ENCODE peak calls at places on chromosomes 12 and 14, in five cellular contexts. F is dermis blood vessel endothelial cell, U is adrenal gland, Q is neural progenitor cell, L is A549. Z is an unnamed sample.

GRCh38 chr12:5514545-5514944 is 82.6 kb downstream of the NTF3 start:
- DNase-seq in F (no peak), U (no peak), Q (no peak), L (no peak), Z (no peak)

GRCh38 chr12:122843472-122843871 is 8.2 kb downstream of the HIP1R start:
- DNase-seq in F (no peak), U (peak), Q (no peak), L (no peak), Z (no peak)

GRCh38 chr14:59570122-59570521 is 6.5 kb downstream of the CCDC175 start:
- DNase-seq in F (no peak), U (no peak), Q (no peak), L (no peak), Z (no peak)

GRCh38 chr12:122067966-122068365 is 10.6 kb upstream of the MLXIP start:
- DNase-seq in F (peak), U (peak), Q (no peak), L (no peak), Z (peak)

GRCh38 chr14:25537846-25538455 is 488.0 kb upstream of the STXBP6 start:
- DNase-seq in F (no peak), U (peak), Q (peak), L (no peak), Z (peak)

GRCh38 chr14:104688755-104689619 is at the start of gene INF2:
- DNase-seq in F (peak), U (peak), Q (peak), L (peak), Z (peak)

GRCh38 chr14:75831971-75832370 is 149.8 kb downstream of the TGFB3 start:
- DNase-seq in F (no peak), U (no peak), Q (no peak), L (no peak), Z (no peak)

GRCh38 chr12:48998497-48999353 is 450 bp downstream of the DDN start:
- DNase-seq in F (peak), U (peak), Q (peak), L (no peak), Z (no peak)

GRCh38 chr12:107207931-107208515 is 114.7 kb upstream of the CRY1 start:
- DNase-seq in F (no peak), U (no peak), Q (no peak), L (no peak), Z (no peak)

GRCh38 chr12:116317986-116318737 is 40.7 kb upstream of the MED13L start:
- DNase-seq in F (no peak), U (no peak), Q (no peak), L (no peak), Z (no peak)

GRCh38 chr14:93262446-93262845 is 55.4 kb downstream of the UBR7 start:
- DNase-seq in F (no peak), U (no peak), Q (no peak), L (no peak), Z (no peak)

GRCh38 chr14:105249175-105250007 is 1.1 kb downstream of the BTBD6 start:
- DNase-seq in F (peak), U (peak), Q (peak), L (no peak), Z (peak)

GRCh38 chr14:73743431-73743931 is 29.3 kb upstream of the PNMA1 start:
- DNase-seq in F (peak), U (peak), Q (no peak), L (no peak), Z (peak)

Z was measured in lung microvascular endothelial cell.